ENCODE peak calls at places on chromosomes 4 and X, in seven cellular contexts. T is Peyer's patch, V is tibial artery, Z is PC-3, B is spleen, Q is sigmoid colon, W is lower lobe of right lung. P is an unnamed sample.

GRCh38 chr4:123545569-123546122 is 149.1 kb downstream of the SPRY1 start:
- DNase-seq in T (no peak), V (no peak), W (no peak), Z (no peak), Q (no peak), B (no peak), P (no peak)

GRCh38 chr4:57172065-57172464 is 61.9 kb upstream of the IGFBP7 start:
- DNase-seq in W (no peak), Z (no peak), T (no peak), Q (no peak), V (no peak), B (no peak), P (peak)

GRCh38 chrX:6810796-6811195 is 275.9 kb upstream of the VCX3A start:
- DNase-seq in Q (no peak), B (no peak), W (no peak), V (no peak), Z (peak), T (no peak), P (no peak)

GRCh38 chr4:80215449-80216052 is 18.2 kb downstream of the PRDM8 start:
- DNase-seq in Q (no peak), W (no peak), B (no peak), Z (peak), V (no peak), T (no peak), P (peak)

GRCh38 chr4:135418353-135418752 is 1216.8 kb upstream of the PABPC4L start:
- DNase-seq in B (no peak), T (no peak), Z (peak), V (no peak), Q (no peak), W (no peak), P (peak)

GRCh38 chrX:130539721-130540321 is 138.0 kb downstream of the RBMX2 start:
- DNase-seq in W (peak), Z (peak), V (peak), T (peak), B (no peak), Q (no peak), P (peak)

GRCh38 chr4:866761-867390 is 40.9 kb upstream of the CPLX1 start:
- DNase-seq in V (no peak), B (no peak), W (no peak), T (no peak), Z (peak), Q (no peak), P (peak)

GRCh38 chrX:131746491-131746968 is 202.7 kb downstream of the OR13H1 start:
- DNase-seq in V (no peak), B (peak), W (no peak), Q (peak), Z (peak), T (peak), P (no peak)

DNA sequence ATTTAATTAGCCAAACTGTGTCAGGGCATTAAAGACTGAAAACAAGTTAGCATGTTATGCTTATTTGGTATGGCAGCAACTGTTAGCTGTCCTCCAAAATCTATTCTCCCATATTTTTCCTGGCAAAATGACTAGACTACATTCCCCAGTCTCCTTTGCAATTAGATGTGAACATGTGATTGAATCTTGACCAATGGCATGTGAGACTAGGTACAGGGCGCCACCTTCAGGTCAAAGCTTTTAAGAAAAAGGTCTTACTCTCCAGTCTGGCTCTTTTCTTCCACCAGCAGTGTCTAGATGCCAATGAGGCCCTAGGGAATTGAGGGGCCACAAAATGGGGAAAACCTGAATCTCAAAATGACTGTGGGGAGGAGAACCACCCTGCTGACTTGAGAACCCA is 408.2 kb downstream of the SMARCA1 start:
- DNase-seq in Z (peak), Q (no peak), T (peak), V (no peak), W (no peak), B (no peak), P (peak)
- TF ChIP-seq CTCF in Z (peak), Q (no peak), T (peak), V (no peak), W (no peak), B (no peak), P (no peak)

GRCh38 chrX:9856596-9856995 is 70.4 kb downstream of the SHROOM2 start:
- DNase-seq in W (no peak), Z (no peak), B (no peak), T (no peak), Q (peak), V (no peak), P (no peak)
- TF ChIP-seq CTCF in W (no peak), Z (no peak), B (no peak), T (no peak), Q (no peak), V (no peak), P (no peak)

DNA sequence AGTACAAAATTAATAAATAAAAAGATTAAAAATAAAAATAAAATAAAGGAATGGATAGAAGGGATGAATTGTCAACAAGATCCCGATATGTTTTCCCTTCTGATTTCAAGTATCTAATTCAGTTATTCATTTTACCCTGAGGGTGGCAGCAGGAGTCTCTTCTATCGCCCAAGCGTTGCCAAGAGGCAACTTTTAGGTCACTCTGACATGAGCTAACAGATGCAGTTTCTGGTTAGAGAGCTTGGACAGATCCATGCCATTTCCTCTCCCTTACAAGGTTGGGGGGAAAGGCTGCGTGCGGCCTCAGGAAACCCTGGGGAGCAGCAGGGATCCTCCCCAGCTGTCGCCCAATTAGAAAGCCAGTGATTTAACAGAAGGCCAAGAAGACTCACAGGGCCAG is 35.3 kb upstream of the WAS start:
- DNase-seq in B (peak), V (peak), Z (peak), W (no peak), T (peak), Q (peak), P (peak)
- TF ChIP-seq CTCF in B (peak), V (peak), Z (peak), W (peak), T (peak), Q (peak), P (peak)

GRCh38 chr4:133467290-133467947 is 318.3 kb downstream of the PCDH10 start:
- DNase-seq in B (no peak), Q (no peak), V (no peak), Z (no peak), T (no peak), W (no peak), P (no peak)

GRCh38 chr4:133464311-133464710 is 315.2 kb downstream of the PCDH10 start:
- DNase-seq in V (no peak), B (no peak), Q (no peak), T (no peak), Z (peak), W (no peak), P (peak)

GRCh38 chr4:133465022-133465421 is 315.9 kb downstream of the PCDH10 start:
- DNase-seq in B (no peak), Z (no peak), Q (no peak), T (no peak), V (no peak), W (no peak), P (no peak)
- TF ChIP-seq CTCF in B (no peak), Z (no peak), Q (no peak), T (no peak), V (no peak), W (no peak), P (no peak)

DNA sequence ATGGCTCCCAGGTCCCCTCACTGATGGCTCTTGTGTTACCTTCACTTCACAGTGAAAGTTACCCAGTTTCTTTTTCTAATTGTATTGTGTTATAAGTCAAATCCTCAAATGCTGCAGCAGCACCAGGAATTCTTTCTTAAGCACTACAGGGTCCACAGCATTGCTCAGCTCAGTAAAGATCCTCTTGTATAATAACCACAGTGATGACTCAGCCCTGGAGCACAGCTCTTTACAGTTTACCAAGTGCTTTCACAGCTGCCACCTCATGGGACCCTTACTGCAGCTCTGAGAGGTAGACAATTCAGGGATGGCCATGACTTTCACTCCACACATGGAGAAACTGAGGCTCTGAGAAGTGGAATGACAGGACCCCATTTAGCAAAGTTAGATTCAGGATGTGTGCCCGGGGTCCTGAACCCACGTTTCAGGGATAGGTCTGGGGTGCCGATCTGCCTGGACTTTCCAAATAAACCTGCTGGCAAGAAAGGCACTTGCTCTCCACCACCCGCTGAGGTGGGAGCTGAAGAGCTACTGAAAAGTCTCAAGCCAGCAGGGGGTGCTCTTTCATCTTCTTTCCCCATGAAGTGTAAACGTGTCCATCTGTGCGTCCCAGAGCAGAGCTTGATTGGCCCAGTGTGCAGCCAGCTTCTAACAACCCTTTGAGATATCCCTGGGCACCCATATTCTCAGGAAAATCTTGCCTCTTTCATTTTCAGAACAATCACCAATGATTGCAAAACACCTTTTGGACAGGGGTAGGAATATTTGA is 35.7 kb upstream of the GABRQ start:
- DNase-seq in T (no peak), W (no peak), V (no peak), B (no peak), Q (no peak), Z (peak), P (no peak)
- TF ChIP-seq CTCF in T (no peak), W (no peak), V (no peak), B (no peak), Q (no peak), Z (peak), P (no peak)

GRCh38 chr4:156294577-156294976 is 340.9 kb upstream of the CTSO start:
- DNase-seq in Q (no peak), T (no peak), Z (peak), B (no peak), W (no peak), V (no peak), P (peak)
- TF ChIP-seq CTCF in Q (no peak), T (peak), Z (peak), B (no peak), W (no peak), V (no peak), P (peak)

GRCh38 chrX:136607236-136607635 is 40.7 kb upstream of the CD40LG start:
- DNase-seq in Q (no peak), B (no peak), Z (peak), V (no peak), W (no peak), T (no peak), P (no peak)

GRCh38 chrX:136608295-136608933 is 39.5 kb upstream of the CD40LG start:
- DNase-seq in Q (peak), V (peak), B (peak), W (peak), Z (peak), T (peak), P (peak)
- TF ChIP-seq CTCF in Q (no peak), V (peak), B (no peak), W (peak), Z (peak), T (peak), P (peak)

DNA sequence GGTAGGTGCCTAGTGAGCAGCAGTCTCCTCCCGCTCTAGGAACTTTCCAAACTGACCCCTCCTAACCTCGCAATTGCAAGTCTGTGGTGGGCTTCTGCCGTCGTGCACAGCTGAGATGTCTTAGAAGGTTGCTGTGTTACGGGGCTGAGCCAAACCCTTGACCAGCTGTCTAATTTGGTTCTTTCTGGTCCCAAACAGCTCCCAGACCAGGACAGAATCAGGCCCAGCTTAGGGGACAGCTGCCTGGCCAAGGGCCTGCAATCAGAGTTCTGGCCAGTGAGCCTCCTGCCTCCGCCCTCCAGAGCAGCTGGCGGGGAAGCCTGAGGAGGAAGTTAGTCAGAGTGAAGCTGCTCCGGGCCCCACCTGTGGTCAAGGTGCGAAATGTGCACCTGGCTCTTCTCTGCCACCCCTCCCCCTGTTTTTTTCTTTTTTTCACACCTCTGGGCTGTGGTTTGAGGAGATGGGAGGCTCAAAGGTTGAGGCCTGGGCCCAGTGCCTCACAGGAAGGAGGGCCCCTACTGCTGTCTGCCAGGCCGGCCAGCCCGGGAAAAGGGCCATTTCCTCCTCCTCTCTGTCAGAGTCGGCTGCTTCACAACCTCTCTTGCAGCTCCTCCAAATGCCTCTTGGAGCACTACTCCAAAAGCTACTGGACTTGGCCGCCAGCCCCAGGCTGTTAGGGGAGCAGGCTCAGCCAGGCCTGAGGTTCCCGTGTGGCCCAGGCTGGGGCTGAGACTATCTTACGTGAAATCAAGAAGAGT is 4.2 kb upstream of the CXCR3 start:
- DNase-seq in Z (peak), W (peak), Q (peak), V (peak), B (peak), T (peak), P (peak)
- TF ChIP-seq CTCF in Z (peak), W (peak), Q (no peak), V (no peak), B (no peak), T (peak), P (no peak)